ENCODE peak calls at places on chromosome 19, in seven cellular contexts. L is HCT116, Z is astrocyte, U is A549, G is lower lobe of right lung, B is sigmoid colon, I is uterus. S is an unnamed sample.
A peak's percentile ranks its signal among the peaks of the same experiment; 100 is the strongest.

GRCh38 chr19:42178791-42179500 is 38.5 kb downstream of the DEDD2 start:
- DNase-seq in L (no peak), Z (no peak), U (peak; percentile 51), G (no peak), B (no peak), I (no peak), S (no peak)

GRCh38 chr19:45103200-45103624 is 10.2 kb downstream of the PPP1R37 start:
- DNase-seq in L (no peak), Z (no peak), U (no peak), G (peak; percentile 65), B (peak; percentile 73), I (no peak), S (peak; percentile 29)

GRCh38 chr19:6350688-6351087 is 10.6 kb upstream of the CLPP start:
- DNase-seq in L (no peak), Z (no peak), U (peak; percentile 44), G (no peak), B (no peak), I (no peak), S (no peak)

GRCh38 chr19:45581576-45581975 is 3.0 kb downstream of the OPA3 start:
- DNase-seq in L (no peak), Z (no peak), U (peak; percentile 66), G (no peak), B (no peak), I (no peak), S (no peak)

GRCh38 chr19:48921721-48922500 is 11.6 kb upstream of the DHDH start:
- DNase-seq in L (no peak), Z (no peak), U (no peak), G (no peak), B (no peak), I (no peak), S (no peak)

GRCh38 chr19:13974073-13974472 is 21.8 kb downstream of the DCAF15 start:
- DNase-seq in L (peak; percentile 65), Z (no peak), U (peak; percentile 32), G (no peak), B (no peak), I (no peak), S (no peak)

GRCh38 chr19:5951338-5951861 is 26.5 kb downstream of the RANBP3 start:
- DNase-seq in L (no peak), Z (no peak), U (no peak), G (peak; percentile 54), B (peak; percentile 66), I (no peak), S (no peak)

GRCh38 chr19:45927565-45928261 is 13.1 kb upstream of the NANOS2 start:
- DNase-seq in L (peak; percentile 93), Z (peak; percentile 71), U (peak; percentile 97), G (peak; percentile 92), B (peak; percentile 95), I (peak; percentile 93), S (peak; percentile 89)

DNA sequence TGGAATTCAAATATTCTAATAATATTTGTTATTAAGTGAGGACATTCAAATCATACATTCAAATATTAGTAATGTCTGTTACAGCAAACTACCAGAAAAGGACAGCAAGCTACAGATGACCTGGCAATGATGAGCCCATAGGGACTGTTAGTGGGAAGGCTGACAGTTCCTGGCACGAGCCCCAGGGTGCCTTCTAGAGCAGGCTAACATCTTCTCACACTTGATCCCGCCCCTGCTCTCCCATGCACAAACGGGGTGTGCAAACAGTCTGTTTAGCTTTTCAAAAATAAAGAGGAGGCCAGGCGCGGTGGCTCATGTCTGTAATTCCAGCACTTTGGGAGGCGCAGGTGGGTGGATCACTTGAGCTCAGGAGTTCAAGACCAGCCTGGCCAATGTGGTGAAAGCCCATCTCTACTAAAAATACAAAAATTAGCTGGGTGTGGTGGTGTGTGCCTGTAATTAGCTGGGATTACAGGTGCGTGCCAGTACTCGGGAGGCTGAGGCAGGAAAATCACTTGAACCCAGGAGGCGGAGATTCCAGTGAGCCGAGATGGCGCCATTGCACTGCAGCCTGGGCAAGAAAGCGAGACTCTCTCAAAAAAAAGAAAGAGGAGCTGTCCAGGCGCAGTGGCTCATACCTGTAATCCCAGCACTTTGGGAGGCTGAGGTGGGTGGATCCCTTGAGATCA is 9.6 kb upstream of the GARRE1 start:
- DNase-seq in L (no peak), Z (no peak), U (no peak), G (no peak), B (no peak), I (no peak), S (no peak)
- TF ChIP-seq CTCF in L (no peak), Z (no peak), U (no peak), G (no peak), B (no peak), I (no peak), S (no peak)

GRCh38 chr19:8319807-8320520 is 1.2 kb downstream of the NDUFA7 start:
- DNase-seq in L (no peak), Z (no peak), U (no peak), G (no peak), B (no peak), I (no peak), S (no peak)
- H3K27ac ChIP-seq in L (peak overlapping the region; percentile 74), Z (peak overlapping the region; percentile 98), U (peak overlapping the region; percentile 95), G (peak overlapping the region; percentile 91), B (peak overlapping the region; percentile 92), I (peak overlapping the region; percentile 90), S (peak overlapping the region; percentile 91)

DNA sequence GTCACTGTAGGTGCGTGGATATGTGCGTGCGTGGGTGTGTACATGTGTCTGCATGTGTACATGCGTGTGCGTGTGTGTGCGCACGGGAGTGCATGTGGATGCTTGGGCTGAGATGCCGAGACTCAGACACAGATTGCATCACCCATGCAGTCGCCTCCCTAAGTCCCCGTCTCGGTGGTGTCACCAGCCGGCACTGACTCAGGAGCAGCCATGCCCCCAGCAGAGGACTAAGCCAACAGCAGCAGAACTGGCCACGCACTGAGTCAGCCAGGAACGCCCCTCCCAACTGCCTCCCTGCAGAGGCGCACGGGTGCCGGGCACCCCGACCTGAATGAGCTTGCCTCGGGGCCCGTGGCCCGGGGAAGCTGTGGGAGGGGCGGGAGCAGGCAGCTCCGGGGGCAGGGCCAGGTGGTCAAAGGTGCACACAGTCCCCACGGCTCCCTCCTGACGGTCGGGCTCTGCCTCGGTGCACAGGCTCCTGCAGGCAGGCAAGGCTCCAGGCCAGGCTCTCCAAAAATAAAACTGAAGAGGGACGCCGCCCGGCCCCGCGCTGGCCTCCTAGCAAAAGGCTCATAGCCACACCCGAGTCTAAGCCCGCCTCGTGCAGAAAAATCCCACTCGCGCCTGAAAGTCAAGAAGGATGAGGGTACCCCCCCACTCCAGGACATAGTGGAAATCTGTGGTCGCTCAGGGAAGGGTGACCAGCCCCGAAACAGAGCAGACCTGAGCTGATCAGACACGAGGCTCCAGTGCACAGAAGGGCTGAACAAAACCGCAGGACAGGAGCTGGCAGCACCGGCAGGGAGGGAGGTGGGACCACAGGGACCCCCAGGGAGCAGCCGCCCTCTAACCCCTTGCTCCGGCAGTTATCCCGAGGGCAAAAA is 49.2 kb downstream of the GADD45B start:
- DNase-seq in L (peak; percentile 87), Z (peak; percentile 56), U (peak; percentile 86), G (no peak), B (no peak), I (no peak), S (peak; percentile 42)
- H3K4me3 ChIP-seq in L (peak overlapping the region; percentile 31), Z (peak overlapping the region; percentile 18), U (peak overlapping the region; percentile 31), G (no peak overlapping the region), B (no peak overlapping the region), I (peak overlapping the region; percentile 12), S (peak overlapping the region; percentile 44)

GRCh38 chr19:47274891-47275865 is 493 bp downstream of the INAFM1 start:
- DNase-seq in L (no peak), Z (peak; percentile 9), U (no peak), G (peak; percentile 66), B (peak; percentile 83), I (peak; percentile 57), S (peak; percentile 22)

GRCh38 chr19:47284324-47284899 is 9.7 kb downstream of the INAFM1 start:
- DNase-seq in L (no peak), Z (peak; percentile 11), U (peak; percentile 77), G (no peak), B (no peak), I (peak; percentile 33), S (no peak)

GRCh38 chr19:47283405-47284059 is 8.8 kb downstream of the INAFM1 start:
- DNase-seq in L (no peak), Z (no peak), U (no peak), G (no peak), B (no peak), I (no peak), S (no peak)

GRCh38 chr19:47275866-47276461 is 1.3 kb downstream of the INAFM1 start:
- DNase-seq in L (no peak), Z (peak; percentile 63), U (no peak), G (peak; percentile 51), B (peak; percentile 90), I (peak; percentile 76), S (peak; percentile 65)

GRCh38 chr19:47280183-47280797 is 5.6 kb downstream of the INAFM1 start:
- DNase-seq in L (no peak), Z (no peak), U (peak; percentile 76), G (peak; percentile 56), B (no peak), I (peak; percentile 36), S (no peak)
- TF ChIP-seq CTCF in L (peak; percentile 69), Z (peak; percentile 12), U (peak; percentile 45), G (peak; percentile 39), B (peak; percentile 12), I (no peak), S (peak; percentile 42)

GRCh38 chr19:16064209-16064889 is 11.9 kb upstream of the TPM4 start:
- DNase-seq in L (no peak), Z (no peak), U (no peak), G (peak; percentile 25), B (no peak), I (no peak), S (no peak)
- H3K27ac ChIP-seq in L (no peak overlapping the region), Z (peak overlapping the region; percentile 43), U (no peak overlapping the region), G (no peak overlapping the region), B (peak overlapping the region; percentile 99), I (peak overlapping the region; percentile 61), S (no peak overlapping the region)

DNA sequence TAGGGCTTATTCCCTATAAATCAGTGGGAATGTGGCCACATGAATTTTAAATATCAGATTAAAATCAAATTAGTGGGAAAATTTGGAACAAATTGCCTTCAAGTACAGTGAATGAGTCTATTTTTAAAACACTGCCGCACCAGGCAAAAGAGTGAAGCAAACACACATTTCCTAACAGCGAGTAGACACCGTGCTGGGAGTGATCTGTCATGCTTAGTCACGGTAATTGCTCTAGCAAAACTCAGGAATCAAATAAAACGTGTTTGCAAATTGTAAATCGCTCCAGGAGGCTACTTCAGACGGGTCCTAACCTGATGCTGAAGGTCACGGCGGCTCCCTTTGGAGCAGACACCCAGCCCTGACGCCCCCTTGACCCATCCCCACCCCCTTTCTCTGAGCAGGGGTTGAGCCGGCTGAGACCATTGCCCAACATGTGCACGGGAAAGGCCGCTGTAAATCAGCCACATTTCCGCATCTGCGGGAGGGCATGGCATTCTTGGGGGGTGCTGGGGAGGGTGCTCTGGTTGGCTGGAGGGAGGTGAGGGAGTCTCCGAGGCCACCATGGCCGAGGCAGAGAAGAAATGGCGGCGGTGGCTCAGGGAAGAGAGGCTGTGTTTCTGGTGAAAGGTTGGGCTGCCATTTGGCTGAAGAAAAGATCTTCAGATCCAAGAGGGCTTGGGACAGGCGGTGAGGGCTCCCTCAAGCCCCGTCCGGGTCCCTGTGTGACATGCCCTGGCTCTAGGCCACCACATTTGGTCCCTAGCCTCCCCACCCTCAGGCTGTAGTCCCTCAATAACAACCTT is 8.9 kb downstream of the CEBPA start:
- DNase-seq in L (no peak), Z (peak; percentile 63), U (peak; percentile 89), G (peak; percentile 71), B (no peak), I (peak; percentile 40), S (no peak)
- H3K4me3 ChIP-seq in L (no peak overlapping the region), Z (no peak overlapping the region), U (no peak overlapping the region), G (peak overlapping the region; percentile 15), B (peak overlapping the region; percentile 5), I (no peak overlapping the region), S (no peak overlapping the region)